ENCODE peak calls at places on chromosomes 3 and 15, in seven cellular contexts. Y is SK-N-SH, D is HCT116, E is K562, I is GM12878, J is HepG2, U is H1. G is an unnamed sample.

GRCh38 chr15:74144153-74144775 is 13.9 kb downstream of the ISLR2 start:
- DNase-seq in J (peak; percentile 23), I (no peak), D (peak; percentile 29), U (no peak), E (peak; percentile 45), Y (no peak), G (peak; percentile 37)

GRCh38 chr3:85721409-85722145 is 762.8 kb downstream of the CADM2 start:
- DNase-seq in J (no peak), E (no peak), Y (no peak), U (no peak), D (no peak), I (no peak), G (no peak)

GRCh38 chr3:100641471-100642032 is 32.2 kb downstream of the ADGRG7 start:
- DNase-seq in J (no peak), I (peak; percentile 24), E (no peak), D (no peak), U (no peak), Y (no peak), G (no peak)

GRCh38 chr15:52805351-52806283 is 15.5 kb upstream of the ONECUT1 start:
- DNase-seq in D (no peak), I (no peak), J (no peak), U (no peak), E (no peak), Y (peak; percentile 60), G (no peak)

GRCh38 chr3:11661827-11662226 is 18.1 kb upstream of the VGLL4 start:
- DNase-seq in U (no peak), E (no peak), Y (no peak), J (no peak), D (no peak), I (no peak), G (peak; percentile 30)

GRCh38 chr3:152043620-152044019 is 170.2 kb downstream of the SUCNR1 start:
- DNase-seq in Y (no peak), E (no peak), U (no peak), D (no peak), J (no peak), I (no peak), G (no peak)

GRCh38 chr15:52331490-52332240 is 36.1 kb upstream of the MYO5C start:
- DNase-seq in D (peak; percentile 10), E (peak; percentile 14), I (peak; percentile 87), Y (peak; percentile 48), U (no peak), J (peak; percentile 30), G (peak; percentile 27)

GRCh38 chr15:69253156-69253555 is 45.6 kb upstream of the PAQR5 start:
- DNase-seq in U (no peak), D (peak; percentile 43), Y (peak; percentile 33), I (no peak), E (no peak), J (no peak), G (no peak)

GRCh38 chr3:184761120-184761841 is 49.4 kb upstream of the MAGEF1 start:
- DNase-seq in J (no peak), D (no peak), Y (no peak), U (no peak), I (no peak), E (no peak), G (no peak)

GRCh38 chr3:46662771-46663551 is 30.5 kb downstream of the ALS2CL start:
- DNase-seq in E (no peak), I (no peak), J (no peak), Y (peak; percentile 27), D (no peak), U (no peak), G (no peak)

GRCh38 chr3:141913150-141913811 is 36.8 kb downstream of the ATP1B3 start:
- DNase-seq in U (no peak), D (peak; percentile 34), J (peak; percentile 62), I (peak; percentile 19), E (peak; percentile 54), Y (peak; percentile 58), G (peak; percentile 61)

GRCh38 chr3:62922326-62922725 is 47.1 kb upstream of the CADPS start:
- DNase-seq in D (no peak), Y (no peak), I (no peak), U (no peak), E (no peak), J (no peak), G (no peak)

GRCh38 chr3:16452265-16452664 is 61.2 kb downstream of the RFTN1 start:
- DNase-seq in J (no peak), I (no peak), E (no peak), U (no peak), Y (no peak), D (no peak), G (no peak)

GRCh38 chr15:58324533-58324932 is 107.3 kb upstream of the LIPC start:
- DNase-seq in D (no peak), U (no peak), J (no peak), E (no peak), Y (no peak), I (no peak), G (no peak)

GRCh38 chr3:99502871-99503270 is 135.5 kb upstream of the COL8A1 start:
- DNase-seq in U (no peak), E (no peak), I (no peak), J (no peak), D (no peak), Y (no peak), G (no peak)

GRCh38 chr3:99500485-99500884 is 137.9 kb upstream of the COL8A1 start:
- DNase-seq in I (no peak), D (no peak), E (no peak), Y (no peak), U (no peak), J (no peak), G (no peak)

GRCh38 chr3:99503350-99503749 is 135.0 kb upstream of the COL8A1 start:
- DNase-seq in J (no peak), Y (no peak), I (no peak), E (no peak), U (no peak), D (no peak), G (no peak)

GRCh38 chr3:99498544-99499234 is 139.7 kb upstream of the COL8A1 start:
- DNase-seq in E (no peak), D (no peak), I (no peak), J (no peak), Y (no peak), U (no peak), G (no peak)

GRCh38 chr3:99499235-99499798 is 139.1 kb upstream of the COL8A1 start:
- DNase-seq in J (peak; percentile 6), U (no peak), Y (peak; percentile 24), E (peak; percentile 3), D (peak; percentile 21), I (peak; percentile 16), G (peak; percentile 11)
- TF ChIP-seq JUND in J (no peak), U (no peak), Y (no peak), E (no peak), D (no peak), I (no peak), G (no peak)

GRCh38 chr3:55272031-55272645 is 215.0 kb downstream of the WNT5A start:
- DNase-seq in J (no peak), U (no peak), Y (no peak), I (no peak), E (no peak), D (no peak), G (no peak)

GRCh38 chr3:55271549-55271948 is 215.6 kb downstream of the WNT5A start:
- DNase-seq in J (no peak), Y (no peak), U (no peak), D (no peak), I (no peak), E (no peak), G (no peak)

GRCh38 chr3:55269636-55270035 is 217.5 kb downstream of the WNT5A start:
- DNase-seq in J (no peak), Y (no peak), I (no peak), D (no peak), E (no peak), U (no peak), G (no peak)

GRCh38 chr3:55269096-55269495 is 218.0 kb downstream of the WNT5A start:
- DNase-seq in U (no peak), Y (no peak), D (no peak), I (no peak), E (no peak), J (no peak), G (no peak)

DNA sequence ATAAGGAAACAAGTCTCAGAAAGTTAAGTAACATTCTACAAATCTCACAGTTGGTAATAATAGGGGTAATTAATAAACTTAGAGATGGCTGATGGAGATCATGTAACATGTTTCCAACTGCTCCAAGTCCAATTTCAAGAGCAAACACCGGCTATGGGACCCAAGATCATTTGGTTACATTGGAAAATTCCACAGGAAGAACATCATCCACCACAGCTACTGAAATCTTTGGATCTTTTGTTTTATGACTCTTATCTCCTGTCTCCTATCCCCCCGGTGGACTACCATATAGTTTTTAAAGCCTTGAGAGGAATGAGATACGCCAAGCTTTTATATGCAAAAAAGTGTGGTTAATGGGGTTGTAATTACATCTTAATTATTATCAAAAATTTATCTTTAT is 216.1 kb downstream of the WNT5A start:
- DNase-seq in E (no peak), Y (no peak), I (no peak), U (no peak), J (peak; percentile 3), D (no peak), G (no peak)
- TF ChIP-seq JUND in E (no peak), Y (no peak), I (no peak), U (no peak), J (no peak), D (no peak), G (no peak)

GRCh38 chr3:157313186-157313585 is 123.5 kb upstream of the PTX3 start:
- DNase-seq in D (no peak), J (no peak), U (no peak), I (no peak), Y (no peak), E (no peak), G (no peak)

GRCh38 chr3:157310329-157311065 is 126.2 kb upstream of the PTX3 start:
- DNase-seq in I (no peak), J (no peak), U (no peak), E (no peak), D (no peak), Y (no peak), G (peak; percentile 8)

GRCh38 chr3:157312366-157312745 is 124.3 kb upstream of the PTX3 start:
- DNase-seq in I (no peak), Y (no peak), D (no peak), J (no peak), U (no peak), E (no peak), G (no peak)

DNA sequence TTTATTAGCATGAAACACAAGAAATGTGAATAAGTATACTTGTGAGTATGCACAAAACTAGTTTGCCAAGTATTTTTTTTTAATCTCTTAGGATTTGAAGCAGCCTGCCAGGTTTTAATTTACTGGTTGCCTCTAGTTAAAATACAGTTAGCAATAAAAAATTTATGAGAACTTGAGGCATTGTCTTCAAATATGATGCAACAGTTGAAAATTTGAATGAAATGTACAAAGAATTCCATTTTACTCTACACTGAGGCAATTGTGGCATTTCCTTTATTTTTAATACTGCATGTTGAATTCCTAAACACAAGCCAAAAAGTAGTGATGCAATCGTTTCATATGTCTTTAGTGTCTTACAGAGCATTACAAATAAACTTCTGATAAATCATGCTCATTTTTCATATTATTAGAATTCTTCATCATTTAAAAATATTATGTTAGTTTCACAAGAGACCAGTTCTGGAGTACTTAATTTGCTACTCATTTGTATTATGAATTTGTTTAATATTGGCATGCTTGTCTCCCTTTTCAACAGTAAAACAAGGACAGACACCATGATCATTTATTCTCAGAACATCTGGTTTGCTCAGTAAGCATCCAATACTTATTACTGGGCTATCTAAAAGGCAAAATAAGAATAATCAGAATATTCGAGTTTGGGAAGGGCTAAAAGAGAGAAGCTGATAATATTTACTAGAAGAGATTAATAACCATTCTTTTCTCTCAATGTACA is 124.9 kb upstream of the PTX3 start:
- DNase-seq in E (no peak), U (no peak), D (no peak), J (no peak), I (no peak), Y (no peak), G (no peak)
- TF ChIP-seq JUND in E (no peak), U (no peak), D (no peak), J (no peak), I (no peak), Y (peak; percentile 55), G (no peak)

GRCh38 chr3:70064194-70064787 is 64.8 kb downstream of the SAMMSON start:
- DNase-seq in D (peak; percentile 4), I (peak; percentile 1), E (peak; percentile 15), J (peak; percentile 27), U (no peak), Y (peak; percentile 8), G (peak; percentile 38)
- TF ChIP-seq JUND in D (no peak), I (no peak), E (no peak), J (no peak), U (no peak), Y (no peak), G (no peak)